ENCODE peak calls at places on chromosomes 3 and 15, in six cellular contexts. One of them, this sample, is unnamed.

GRCh38 chr3:65714138-65714537 is 324.6 kb downstream of the MAGI1 start:
- DNase-seq in GM12891: no peak
- DNase-seq in GM12878: no peak
- DNase-seq in H1: no peak
- DNase-seq in K562: no peak
- DNase-seq in HepG2: no peak
- DNase-seq in this sample: no peak

GRCh38 chr3:100838157-100838556 is 128.9 kb downstream of the TFG start:
- DNase-seq in GM12891: no peak
- DNase-seq in GM12878: no peak
- DNase-seq in H1: no peak
- DNase-seq in K562: no peak
- DNase-seq in HepG2: no peak
- DNase-seq in this sample: no peak

GRCh38 chr3:61629442-61629841 is 68.1 kb downstream of the PTPRG start:
- DNase-seq in GM12891: no peak
- DNase-seq in GM12878: no peak
- DNase-seq in H1: no peak
- DNase-seq in K562: no peak
- DNase-seq in HepG2: no peak
- DNase-seq in this sample: no peak

GRCh38 chr3:113914646-113915045 is 33.2 kb upstream of the ZDHHC23 start:
- DNase-seq in GM12891: no peak
- DNase-seq in GM12878: no peak
- DNase-seq in H1: no peak
- DNase-seq in K562: no peak
- DNase-seq in HepG2: no peak
- DNase-seq in this sample: no peak

GRCh38 chr3:38224357-38224756 is 41.3 kb upstream of the SLC22A13 start:
- DNase-seq in GM12891: no peak
- DNase-seq in GM12878: no peak
- DNase-seq in H1: no peak
- DNase-seq in K562: no peak
- DNase-seq in HepG2: no peak
- DNase-seq in this sample: no peak

GRCh38 chr15:86624261-86625036 is 544.8 kb downstream of the AGBL1 start:
- DNase-seq in GM12891: no peak
- DNase-seq in GM12878: no peak
- DNase-seq in H1: peak
- DNase-seq in K562: peak
- DNase-seq in HepG2: peak
- DNase-seq in this sample: no peak

GRCh38 chr3:134804508-134805480 is 9.7 kb downstream of the EPHB1 start:
- DNase-seq in GM12891: no peak
- DNase-seq in GM12878: no peak
- DNase-seq in H1: peak
- DNase-seq in K562: no peak
- DNase-seq in HepG2: no peak
- DNase-seq in this sample: no peak

GRCh38 chr15:74243431-74243830 is 7.3 kb downstream of the CCDC33 start:
- DNase-seq in GM12891: no peak
- DNase-seq in GM12878: no peak
- DNase-seq in H1: no peak
- DNase-seq in K562: no peak
- DNase-seq in HepG2: no peak
- DNase-seq in this sample: no peak

GRCh38 chr15:79248183-79248582 is 34.3 kb upstream of the ANKRD34C start:
- DNase-seq in GM12891: no peak
- DNase-seq in GM12878: no peak
- DNase-seq in H1: no peak
- DNase-seq in K562: no peak
- DNase-seq in HepG2: no peak
- DNase-seq in this sample: no peak

DNA sequence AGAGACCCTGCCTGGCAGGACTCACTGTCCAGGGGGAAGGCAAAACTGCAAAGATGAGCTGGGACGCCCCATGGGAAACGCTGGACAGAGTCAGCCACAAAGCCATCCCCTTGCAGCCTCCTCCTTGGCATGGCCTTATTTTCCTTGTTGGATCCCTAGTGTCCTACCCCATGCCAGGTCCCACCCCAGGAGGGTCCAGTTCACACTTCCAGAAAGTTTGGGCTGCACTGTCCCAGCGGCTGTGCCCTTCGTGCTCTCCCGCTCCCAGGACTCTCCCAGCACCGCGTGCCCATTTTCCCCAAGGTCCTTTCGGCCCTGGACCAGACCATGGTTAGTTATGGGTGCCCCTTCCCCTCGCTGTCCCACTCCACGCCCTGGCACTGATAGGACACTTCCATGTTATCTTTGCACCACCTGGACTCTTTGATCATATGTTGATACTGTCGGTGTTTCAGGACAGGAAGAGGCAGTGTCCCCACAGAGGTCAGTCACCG is 5.8 kb upstream of the NRROS start:
- DNase-seq in GM12891: no peak
- DNase-seq in GM12878: no peak
- DNase-seq in H1: no peak
- DNase-seq in K562: peak
- DNase-seq in HepG2: no peak
- DNase-seq in this sample: no peak
- TF ChIP-seq POLR2A in GM12891: no peak
- TF ChIP-seq POLR2A in GM12878: peak
- TF ChIP-seq POLR2A in H1: no peak
- TF ChIP-seq POLR2A in K562: peak
- TF ChIP-seq POLR2A in HepG2: no peak
- TF ChIP-seq POLR2A in this sample: no peak

GRCh38 chr3:152287898-152288576 is 19.3 kb downstream of the MBNL1 start:
- DNase-seq in GM12891: no peak
- DNase-seq in GM12878: no peak
- DNase-seq in H1: no peak
- DNase-seq in K562: no peak
- DNase-seq in HepG2: no peak
- DNase-seq in this sample: no peak
- TF ChIP-seq TAF1 in GM12891: no peak
- TF ChIP-seq TAF1 in GM12878: no peak
- TF ChIP-seq TAF1 in H1: no peak
- TF ChIP-seq TAF1 in K562: no peak
- TF ChIP-seq TAF1 in HepG2: no peak
- TF ChIP-seq TAF1 in this sample: no peak

DNA sequence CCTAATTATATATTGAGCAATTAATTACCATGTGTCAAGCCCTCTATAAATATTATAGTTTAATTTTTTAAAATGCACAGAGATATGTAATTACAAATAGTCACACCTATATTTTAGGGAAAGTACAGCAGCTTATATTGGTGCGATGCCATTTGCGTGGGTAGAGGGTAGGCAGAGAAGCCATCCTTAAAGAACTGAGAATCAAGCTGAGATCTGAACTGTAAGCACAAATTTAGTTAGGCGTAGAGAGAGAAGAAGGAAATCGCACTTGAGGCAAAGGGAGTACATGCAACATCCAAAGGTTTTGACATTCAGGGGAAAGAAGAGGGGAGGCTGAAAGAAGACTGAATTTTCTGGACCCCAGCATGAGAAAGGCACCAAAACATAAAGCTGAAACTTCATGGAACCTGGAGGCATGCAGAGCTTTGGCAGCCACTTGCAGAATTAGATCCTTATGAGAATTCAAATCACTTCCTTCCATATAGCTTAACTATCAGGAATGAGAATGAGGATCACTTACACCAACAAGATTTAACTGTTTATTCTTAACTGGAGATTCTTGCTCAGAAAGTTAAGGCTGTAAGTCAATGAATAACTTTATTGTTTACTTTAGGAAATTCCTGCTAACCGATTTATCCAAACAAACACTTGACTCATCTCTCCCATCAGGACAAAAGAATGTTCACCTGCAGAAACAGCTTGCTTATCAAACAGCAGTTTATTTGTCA is 114.3 kb downstream of the TGFBR2 start:
- DNase-seq in GM12891: no peak
- DNase-seq in GM12878: no peak
- DNase-seq in H1: no peak
- DNase-seq in K562: no peak
- DNase-seq in HepG2: peak
- DNase-seq in this sample: no peak
- TF ChIP-seq POLR2A in GM12891: no peak
- TF ChIP-seq POLR2A in GM12878: no peak
- TF ChIP-seq POLR2A in H1: no peak
- TF ChIP-seq POLR2A in K562: no peak
- TF ChIP-seq POLR2A in HepG2: no peak
- TF ChIP-seq POLR2A in this sample: no peak

DNA sequence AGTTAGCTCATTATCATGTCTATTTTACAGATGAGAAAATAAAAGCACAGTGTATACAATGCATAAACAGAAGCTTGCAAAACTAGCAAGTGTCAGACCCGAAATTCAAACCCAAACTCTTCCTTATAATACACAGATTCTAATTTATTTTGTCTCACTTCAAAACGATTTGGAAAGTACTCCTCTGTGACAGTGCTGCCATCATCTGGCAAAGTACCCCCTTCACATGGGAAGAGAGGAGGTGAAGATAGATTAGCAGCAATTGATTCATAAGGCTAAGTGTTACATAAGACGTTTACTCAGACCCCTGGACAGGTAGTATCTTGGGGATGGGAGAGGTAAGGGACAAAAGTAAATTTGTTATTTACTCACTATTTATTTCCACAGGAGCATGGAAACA is 744.0 kb upstream of the SGO1 start:
- DNase-seq in GM12891: no peak
- DNase-seq in GM12878: no peak
- DNase-seq in H1: no peak
- DNase-seq in K562: peak
- DNase-seq in HepG2: no peak
- DNase-seq in this sample: no peak
- TF ChIP-seq TAF1 in GM12891: no peak
- TF ChIP-seq TAF1 in GM12878: no peak
- TF ChIP-seq TAF1 in H1: no peak
- TF ChIP-seq TAF1 in K562: no peak
- TF ChIP-seq TAF1 in HepG2: no peak
- TF ChIP-seq TAF1 in this sample: no peak